ENCODE peak calls at places on chromosomes 1 and 21, in ten cellular contexts. P is left ventricle myocardium superior; O is EL; I is stimulated activated CD4-positive, alpha-beta T cell treated with anti-CD3 and anti-CD28 coated beads, Interleukin-4, amount 100 ng/mL, for 48 hours; N is GM23338; X is GM13976; C is AG08396; J is hippocampal formation; K is posterior cingulate gyrus; Z is adrenal gland. D is an unnamed sample.

GRCh38 chr21:35231115-35231514 is 182.0 kb upstream of the RUNX1 start:
- DNase-seq in J (no peak), K (no peak), C (no peak), I (no peak), P (no peak), N (no peak), X (no peak), O (no peak), Z (no peak), D (no peak)

GRCh38 chr1:206859082-206859491 is 6.3 kb upstream of the IL20 start:
- DNase-seq in Z (no peak), J (peak; percentile 5), P (no peak), I (no peak), N (no peak), C (no peak), X (no peak), K (no peak), O (no peak), D (no peak)

GRCh38 chr1:223102797-223103533 is 40.1 kb downstream of the TLR5 start:
- DNase-seq in K (no peak), Z (no peak), O (no peak), C (no peak), N (no peak), P (peak; percentile 44), I (no peak), X (no peak), J (no peak), D (no peak)

GRCh38 chr1:218346391-218347204 is 1.5 kb downstream of the TGFB2 start:
- DNase-seq in I (no peak), P (peak; percentile 50), O (peak; percentile 61), N (peak; percentile 32), X (peak; percentile 35), K (no peak), J (no peak), Z (no peak), C (peak; percentile 26), D (no peak)

GRCh38 chr1:2255420-2256369 is 27.6 kb downstream of the SKI start:
- DNase-seq in P (no peak), J (no peak), K (no peak), I (no peak), C (no peak), O (peak; percentile 74), X (peak; percentile 70), Z (no peak), N (peak; percentile 61), D (peak; percentile 44)

GRCh38 chr1:40265919-40266318 is 7.9 kb downstream of the ZMPSTE24 start:
- DNase-seq in J (no peak), N (no peak), Z (no peak), X (no peak), O (no peak), P (no peak), I (no peak), K (no peak), C (no peak), D (no peak)

GRCh38 chr1:242239394-242239793 is 240.5 kb upstream of the MAP1LC3C start:
- DNase-seq in X (no peak), J (no peak), K (no peak), Z (no peak), O (no peak), P (no peak), N (no peak), I (no peak), C (no peak), D (no peak)

GRCh38 chr1:220527279-220528048 is 472 bp upstream of the MARK1 start:
- DNase-seq in O (peak; percentile 11), C (no peak), I (no peak), Z (peak; percentile 26), X (peak; percentile 43), K (peak; percentile 33), N (peak; percentile 46), P (peak; percentile 66), J (peak; percentile 50), D (no peak)

GRCh38 chr1:3676581-3677410 is 24.5 kb downstream of the TP73 start:
- DNase-seq in P (peak; percentile 14), O (no peak), X (peak; percentile 82), J (no peak), C (no peak), K (no peak), I (no peak), N (no peak), Z (no peak), D (no peak)

GRCh38 chr21:26124421-26124833 is 46.1 kb downstream of the APP start:
- DNase-seq in N (no peak), J (no peak), P (no peak), I (no peak), X (no peak), O (no peak), C (no peak), Z (no peak), K (no peak), D (peak; percentile 41)

GRCh38 chr1:32963746-32964460 is 706 bp downstream of the RNF19B start:
- DNase-seq in Z (peak; percentile 71), O (peak; percentile 70), J (no peak), N (peak; percentile 82), X (peak; percentile 65), I (peak; percentile 50), P (peak; percentile 69), C (peak; percentile 69), K (peak; percentile 23), D (no peak)

GRCh38 chr1:222716393-222716792 is 4.0 kb downstream of the BROX start:
- DNase-seq in K (no peak), J (no peak), P (no peak), Z (no peak), C (no peak), N (no peak), O (no peak), X (no peak), I (no peak), D (no peak)

GRCh38 chr1:214957330-214958137 is 125.0 kb upstream of the KCNK2 start:
- DNase-seq in X (no peak), Z (no peak), I (no peak), C (peak; percentile 81), P (no peak), N (no peak), J (no peak), K (no peak), O (peak; percentile 98), D (peak; percentile 3)

GRCh38 chr1:77539510-77540142 is 142.8 kb downstream of the ZZZ3 start:
- DNase-seq in N (no peak), I (no peak), P (no peak), J (no peak), O (peak; percentile 93), C (peak; percentile 70), X (no peak), Z (no peak), K (no peak), D (peak; percentile 39)

GRCh38 chr1:43376723-43377235 is 9.0 kb upstream of the ELOVL1 start:
- DNase-seq in I (no peak), O (no peak), X (no peak), K (no peak), J (no peak), C (no peak), N (no peak), Z (no peak), P (no peak), D (no peak)

GRCh38 chr1:72438270-72438669 is 155.9 kb upstream of the NEGR1 start:
- DNase-seq in C (no peak), P (no peak), K (no peak), I (no peak), J (no peak), Z (no peak), X (no peak), O (no peak), N (no peak), D (no peak)

GRCh38 chr21:27220416-27220815 is 253.5 kb upstream of the ADAMTS5 start:
- DNase-seq in X (no peak), K (no peak), C (no peak), P (no peak), N (no peak), J (no peak), Z (no peak), I (no peak), O (no peak), D (no peak)

GRCh38 chr1:88892146-88892877 is 945 bp upstream of the GTF2B start:
- DNase-seq in N (peak; percentile 66), C (no peak), X (no peak), J (no peak), Z (no peak), K (no peak), I (no peak), P (no peak), O (peak; percentile 55), D (no peak)

GRCh38 chr1:207034998-207035397 is 2.4 kb upstream of the C1orf116 start:
- DNase-seq in N (no peak), O (peak; percentile 85), Z (no peak), P (no peak), J (no peak), K (no peak), C (peak; percentile 47), I (no peak), X (no peak), D (no peak)

GRCh38 chr1:186984959-186985358 is 156.2 kb downstream of the PLA2G4A start:
- DNase-seq in O (no peak), C (no peak), X (no peak), K (no peak), P (no peak), J (no peak), N (peak; percentile 77), I (no peak), Z (no peak), D (no peak)

GRCh38 chr1:155989242-155989991 is 11.1 kb upstream of the ARHGEF2 start:
- DNase-seq in I (peak; percentile 73), J (peak; percentile 84), C (peak; percentile 74), X (peak; percentile 86), Z (peak; percentile 72), P (peak; percentile 81), K (peak; percentile 79), N (peak; percentile 82), O (peak; percentile 76), D (no peak)

GRCh38 chr1:78004719-78005346 is at the start of gene DNAJB4:
- DNase-seq in P (no peak), C (peak; percentile 77), X (peak; percentile 75), Z (peak; percentile 86), K (peak; percentile 45), O (peak; percentile 97), I (peak; percentile 14), J (peak; percentile 45), N (peak; percentile 86), D (peak; percentile 98)

GRCh38 chr1:245516178-245516829 is 361.5 kb downstream of the KIF26B start:
- DNase-seq in O (no peak), I (no peak), J (no peak), X (no peak), P (no peak), C (peak; percentile 55), Z (no peak), K (no peak), N (peak; percentile 30), D (no peak)

GRCh38 chr1:10225573-10225972 is 15.2 kb downstream of the KIF1B start:
- DNase-seq in P (no peak), O (peak; percentile 60), I (no peak), C (peak; percentile 18), J (no peak), N (no peak), Z (no peak), K (no peak), X (no peak), D (no peak)

GRCh38 chr1:198672124-198672523 is 33.3 kb downstream of the PTPRC start:
- DNase-seq in I (no peak), X (no peak), O (peak; percentile 96), Z (no peak), K (no peak), P (no peak), C (peak; percentile 45), N (no peak), J (no peak), D (no peak)

GRCh38 chr1:38476784-38477175 is 382.8 kb downstream of the RRAGC start:
- DNase-seq in C (no peak), X (no peak), K (no peak), N (no peak), J (no peak), O (no peak), Z (no peak), I (no peak), P (no peak), D (no peak)

GRCh38 chr1:153962088-153963029 is 978 bp downstream of the SLC39A1 start:
- DNase-seq in Z (peak; percentile 64), O (peak; percentile 78), P (no peak), C (peak; percentile 52), I (no peak), J (no peak), K (no peak), X (no peak), N (peak; percentile 32), D (no peak)

GRCh38 chr1:220685879-220686278 is 4.3 kb upstream of the C1orf115 start:
- DNase-seq in X (no peak), C (no peak), O (no peak), P (no peak), K (no peak), I (no peak), J (no peak), Z (no peak), N (peak; percentile 66), D (no peak)